ENCODE peak calls at places on chromosomes 16 and 17, in nine cellular contexts. One of them, this sample, is unnamed. For H3K36me3, the result is how much of the 10 kb centered on the place peaks cover.

GRCh38 chr16:12141073-12141472 is 164.5 kb downstream of the SNX29 start:
- DNase-seq in kidney epithelial cell: no peak
- DNase-seq in gastrocnemius medialis: no peak
- DNase-seq in GM06990: no peak
- DNase-seq in mesendoderm: no peak
- DNase-seq in pancreas: no peak
- DNase-seq in GM23248: peak
- DNase-seq in upper lobe of right lung: no peak
- DNase-seq in PC-9: no peak
- DNase-seq in this sample: no peak

GRCh38 chr17:49343273-49343672 is 18.8 kb downstream of the ZNF652 start:
- DNase-seq in upper lobe of right lung: no peak
- DNase-seq in kidney epithelial cell: no peak
- DNase-seq in gastrocnemius medialis: no peak
- DNase-seq in PC-9: no peak
- DNase-seq in pancreas: no peak
- DNase-seq in mesendoderm: no peak
- DNase-seq in GM23248: peak
- DNase-seq in GM06990: no peak
- DNase-seq in this sample: no peak

GRCh38 chr16:85552980-85553435 is 60.1 kb upstream of the GSE1 start:
- DNase-seq in gastrocnemius medialis: no peak
- DNase-seq in PC-9: no peak
- DNase-seq in kidney epithelial cell: no peak
- DNase-seq in pancreas: no peak
- DNase-seq in GM23248: no peak
- DNase-seq in upper lobe of right lung: peak
- DNase-seq in mesendoderm: no peak
- DNase-seq in GM06990: no peak
- DNase-seq in this sample: no peak

GRCh38 chr16:50490828-50491227 is 57.4 kb upstream of the NKD1 start:
- DNase-seq in pancreas: no peak
- DNase-seq in GM06990: no peak
- DNase-seq in PC-9: no peak
- DNase-seq in mesendoderm: no peak
- DNase-seq in gastrocnemius medialis: no peak
- DNase-seq in upper lobe of right lung: no peak
- DNase-seq in kidney epithelial cell: no peak
- DNase-seq in GM23248: no peak
- DNase-seq in this sample: no peak

GRCh38 chr17:6305613-6306360 is 129.1 kb downstream of the AIPL1 start:
- DNase-seq in upper lobe of right lung: no peak
- DNase-seq in gastrocnemius medialis: no peak
- DNase-seq in mesendoderm: no peak
- DNase-seq in GM23248: no peak
- DNase-seq in pancreas: no peak
- DNase-seq in kidney epithelial cell: no peak
- DNase-seq in GM06990: no peak
- DNase-seq in PC-9: no peak
- DNase-seq in this sample: no peak

GRCh38 chr17:45294506-45294905 is 22.3 kb downstream of the MAP3K14 start:
- DNase-seq in PC-9: peak
- DNase-seq in GM23248: peak
- DNase-seq in upper lobe of right lung: no peak
- DNase-seq in pancreas: peak
- DNase-seq in gastrocnemius medialis: peak
- DNase-seq in GM06990: no peak
- DNase-seq in kidney epithelial cell: no peak
- DNase-seq in mesendoderm: no peak
- DNase-seq in this sample: no peak

GRCh38 chr17:79473111-79473835 is 137.6 kb downstream of the RBFOX3 start:
- DNase-seq in mesendoderm: no peak
- DNase-seq in kidney epithelial cell: no peak
- DNase-seq in GM23248: no peak
- DNase-seq in gastrocnemius medialis: no peak
- DNase-seq in pancreas: no peak
- DNase-seq in GM06990: no peak
- DNase-seq in PC-9: no peak
- DNase-seq in upper lobe of right lung: no peak
- DNase-seq in this sample: no peak

GRCh38 chr16:48110982-48111381 is 44.8 kb downstream of the ABCC12 start:
- DNase-seq in upper lobe of right lung: no peak
- DNase-seq in gastrocnemius medialis: no peak
- DNase-seq in GM06990: no peak
- DNase-seq in GM23248: no peak
- DNase-seq in pancreas: no peak
- DNase-seq in mesendoderm: no peak
- DNase-seq in PC-9: no peak
- DNase-seq in kidney epithelial cell: no peak
- DNase-seq in this sample: no peak

GRCh38 chr17:27523712-27524111 is 67.5 kb downstream of the KSR1 start:
- DNase-seq in pancreas: no peak
- DNase-seq in mesendoderm: no peak
- DNase-seq in gastrocnemius medialis: no peak
- DNase-seq in kidney epithelial cell: no peak
- DNase-seq in GM06990: no peak
- DNase-seq in GM23248: no peak
- DNase-seq in PC-9: peak
- DNase-seq in upper lobe of right lung: no peak
- DNase-seq in this sample: no peak

GRCh38 chr17:34709108-34709779 is 129.9 kb downstream of the TMEM132E start:
- DNase-seq in gastrocnemius medialis: no peak
- DNase-seq in upper lobe of right lung: no peak
- DNase-seq in pancreas: no peak
- DNase-seq in mesendoderm: no peak
- DNase-seq in GM06990: no peak
- DNase-seq in kidney epithelial cell: no peak
- DNase-seq in GM23248: peak
- DNase-seq in PC-9: peak
- DNase-seq in this sample: no peak

GRCh38 chr16:23673971-23674614 is 4.6 kb upstream of the PLK1 start:
- DNase-seq in GM23248: no peak
- DNase-seq in GM06990: no peak
- DNase-seq in mesendoderm: no peak
- DNase-seq in kidney epithelial cell: no peak
- DNase-seq in PC-9: no peak
- DNase-seq in gastrocnemius medialis: no peak
- DNase-seq in upper lobe of right lung: no peak
- DNase-seq in pancreas: no peak
- DNase-seq in this sample: no peak

DNA sequence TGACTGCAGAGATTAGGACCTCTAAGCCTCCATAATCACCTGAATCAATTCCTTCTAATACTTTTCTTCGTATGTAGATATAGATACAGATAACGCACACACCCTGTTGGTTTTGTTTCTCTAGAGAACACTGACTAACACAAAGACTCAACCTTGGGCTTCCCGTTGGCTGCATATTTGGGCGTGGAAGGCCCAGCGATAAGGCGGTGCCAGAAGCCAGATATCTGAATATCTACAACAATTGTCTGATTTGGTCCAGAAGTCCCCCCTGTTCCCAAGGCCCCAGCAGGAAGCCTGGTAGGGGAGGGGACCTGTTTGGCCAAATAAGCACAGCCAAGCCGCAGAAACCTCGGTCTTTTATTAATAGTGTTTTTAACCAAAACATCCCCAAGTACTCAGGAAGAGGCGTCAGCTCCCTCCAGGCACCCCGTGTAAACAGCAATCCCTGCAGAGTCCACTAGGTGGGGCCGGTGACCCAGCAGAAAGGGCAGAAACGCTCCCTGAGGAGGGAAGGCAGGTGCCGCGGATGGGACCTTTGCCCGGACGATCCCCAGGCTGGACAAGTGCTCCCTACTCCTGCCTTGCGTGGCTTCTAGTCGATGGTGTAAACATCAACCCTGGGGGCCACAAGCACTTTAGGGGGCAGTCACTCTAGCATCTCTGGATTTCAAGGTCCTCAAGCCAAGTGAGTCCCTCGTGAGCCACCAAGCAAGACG is 56.9 kb downstream of the ABR start:
- DNase-seq in upper lobe of right lung: peak
- DNase-seq in kidney epithelial cell: no peak
- DNase-seq in gastrocnemius medialis: peak
- DNase-seq in PC-9: peak
- DNase-seq in mesendoderm: peak
- DNase-seq in GM06990: peak
- DNase-seq in GM23248: peak
- DNase-seq in pancreas: peak
- DNase-seq in this sample: peak
- H3K4me3 ChIP-seq in upper lobe of right lung: no peak
- H3K4me3 ChIP-seq in kidney epithelial cell: no peak
- H3K4me3 ChIP-seq in gastrocnemius medialis: no peak
- H3K4me3 ChIP-seq in PC-9: no peak
- H3K4me3 ChIP-seq in mesendoderm: no peak
- H3K4me3 ChIP-seq in GM06990: no peak
- H3K4me3 ChIP-seq in GM23248: no peak
- H3K4me3 ChIP-seq in pancreas: no peak
- H3K4me3 ChIP-seq in this sample: no peak

GRCh38 chr17:82816358-82816757 is 23.5 kb downstream of the ZNF750 start:
- DNase-seq in kidney epithelial cell: no peak
- DNase-seq in mesendoderm: no peak
- DNase-seq in upper lobe of right lung: no peak
- DNase-seq in GM23248: no peak
- DNase-seq in pancreas: no peak
- DNase-seq in GM06990: no peak
- DNase-seq in gastrocnemius medialis: no peak
- DNase-seq in PC-9: no peak
- DNase-seq in this sample: no peak

GRCh38 chr17:82814834-82815233 is 25.0 kb downstream of the ZNF750 start:
- DNase-seq in gastrocnemius medialis: no peak
- DNase-seq in GM23248: no peak
- DNase-seq in pancreas: no peak
- DNase-seq in GM06990: no peak
- DNase-seq in kidney epithelial cell: no peak
- DNase-seq in upper lobe of right lung: no peak
- DNase-seq in PC-9: no peak
- DNase-seq in mesendoderm: no peak
- DNase-seq in this sample: peak

GRCh38 chr17:82813299-82814051 is 26.3 kb downstream of the ZNF750 start:
- DNase-seq in upper lobe of right lung: no peak
- DNase-seq in kidney epithelial cell: no peak
- DNase-seq in pancreas: no peak
- DNase-seq in GM06990: no peak
- DNase-seq in mesendoderm: no peak
- DNase-seq in gastrocnemius medialis: no peak
- DNase-seq in GM23248: no peak
- DNase-seq in PC-9: no peak
- DNase-seq in this sample: peak

GRCh38 chr17:82815790-82816305 is 24.0 kb downstream of the ZNF750 start:
- DNase-seq in gastrocnemius medialis: no peak
- DNase-seq in kidney epithelial cell: no peak
- DNase-seq in PC-9: no peak
- DNase-seq in mesendoderm: no peak
- DNase-seq in GM23248: no peak
- DNase-seq in upper lobe of right lung: no peak
- DNase-seq in pancreas: no peak
- DNase-seq in GM06990: no peak
- DNase-seq in this sample: no peak

DNA sequence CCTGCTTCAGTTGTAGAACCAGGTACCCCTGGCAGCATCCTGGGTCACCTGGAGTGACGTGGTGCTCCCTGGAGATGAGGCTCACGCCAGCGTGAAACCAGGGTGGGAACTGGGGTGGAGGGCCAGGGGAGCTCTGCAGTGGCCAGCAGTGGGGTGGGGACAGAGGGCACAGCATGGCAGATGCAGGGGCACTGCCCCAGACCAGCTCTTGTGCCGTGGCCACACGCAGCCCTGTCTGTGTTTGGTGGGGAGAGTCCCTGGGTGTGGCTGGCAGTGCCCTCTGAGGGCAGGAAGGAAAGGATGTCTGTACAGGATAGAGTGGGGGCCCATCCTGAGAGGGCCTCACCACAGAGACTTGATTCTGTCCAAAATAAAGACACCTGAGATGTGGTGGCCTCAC is 24.5 kb downstream of the ZNF750 start:
- DNase-seq in kidney epithelial cell: no peak
- DNase-seq in GM23248: no peak
- DNase-seq in pancreas: no peak
- DNase-seq in upper lobe of right lung: no peak
- DNase-seq in PC-9: no peak
- DNase-seq in gastrocnemius medialis: no peak
- DNase-seq in mesendoderm: no peak
- DNase-seq in GM06990: no peak
- DNase-seq in this sample: no peak
- H3K36me3 ChIP-seq in kidney epithelial cell: under half
- H3K36me3 ChIP-seq in GM23248: under half
- H3K36me3 ChIP-seq in pancreas: under half
- H3K36me3 ChIP-seq in upper lobe of right lung: under half
- H3K36me3 ChIP-seq in PC-9: under half
- H3K36me3 ChIP-seq in gastrocnemius medialis: under half
- H3K36me3 ChIP-seq in mesendoderm: under half
- H3K36me3 ChIP-seq in GM06990: under half
- H3K36me3 ChIP-seq in this sample: under half

DNA sequence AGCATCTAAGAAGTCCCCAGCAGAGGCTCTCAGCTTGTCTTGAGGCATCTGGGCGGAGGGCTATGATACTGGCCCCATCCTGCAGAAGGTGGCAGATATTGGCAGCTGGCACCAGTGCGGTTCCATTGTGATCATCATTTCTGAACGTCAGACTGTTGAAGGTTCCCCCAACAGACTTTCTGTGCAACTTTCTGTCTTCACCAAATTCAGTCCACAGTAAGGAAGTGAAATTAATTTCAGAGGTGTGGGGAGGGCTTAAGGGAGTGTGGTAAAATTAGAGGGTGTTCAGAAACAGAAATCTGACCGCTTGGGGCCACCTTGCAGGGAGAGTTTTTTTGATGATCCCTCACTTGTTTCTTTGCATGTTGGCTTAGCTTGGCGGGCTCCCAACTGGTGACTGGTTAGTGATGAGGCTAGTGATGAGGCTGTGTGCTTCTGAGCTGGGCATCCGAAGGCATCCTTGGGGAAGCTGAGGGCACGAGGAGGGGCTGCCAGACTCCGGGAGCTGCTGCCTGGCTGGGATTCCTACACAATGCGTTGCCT is at the start of gene CIITA:
- DNase-seq in kidney epithelial cell: no peak
- DNase-seq in gastrocnemius medialis: peak
- DNase-seq in PC-9: peak
- DNase-seq in GM23248: peak
- DNase-seq in pancreas: peak
- DNase-seq in upper lobe of right lung: peak
- DNase-seq in mesendoderm: no peak
- DNase-seq in GM06990: peak
- DNase-seq in this sample: peak
- H3K4me3 ChIP-seq in kidney epithelial cell: no peak
- H3K4me3 ChIP-seq in gastrocnemius medialis: peak
- H3K4me3 ChIP-seq in PC-9: no peak
- H3K4me3 ChIP-seq in GM23248: no peak
- H3K4me3 ChIP-seq in pancreas: no peak
- H3K4me3 ChIP-seq in upper lobe of right lung: peak
- H3K4me3 ChIP-seq in mesendoderm: no peak
- H3K4me3 ChIP-seq in GM06990: peak
- H3K4me3 ChIP-seq in this sample: no peak

DNA sequence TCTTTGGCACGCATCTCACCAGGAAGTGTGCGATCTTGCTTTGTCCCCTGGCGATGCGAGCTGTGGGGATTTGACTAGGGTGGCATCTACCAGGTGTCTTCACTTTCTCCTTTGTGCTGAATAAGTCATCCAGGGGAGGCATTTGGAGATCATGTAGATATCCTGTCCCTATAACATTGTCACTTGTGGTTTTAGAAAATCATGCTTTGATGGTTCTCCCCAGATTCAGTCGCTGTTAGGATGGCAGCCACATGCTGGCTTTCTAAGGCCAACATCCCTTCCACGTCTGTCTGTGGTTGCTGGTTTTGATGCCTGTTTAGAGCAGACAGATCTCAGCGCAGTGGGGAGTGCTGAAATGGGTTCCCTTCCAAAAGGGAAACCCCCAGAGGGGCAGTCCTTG is 2.5 kb downstream of the ADAD2 start:
- DNase-seq in upper lobe of right lung: no peak
- DNase-seq in gastrocnemius medialis: no peak
- DNase-seq in GM23248: no peak
- DNase-seq in PC-9: no peak
- DNase-seq in pancreas: no peak
- DNase-seq in GM06990: no peak
- DNase-seq in mesendoderm: no peak
- DNase-seq in kidney epithelial cell: no peak
- DNase-seq in this sample: no peak
- H3K36me3 ChIP-seq in upper lobe of right lung: under half
- H3K36me3 ChIP-seq in gastrocnemius medialis: under half
- H3K36me3 ChIP-seq in GM23248: under half
- H3K36me3 ChIP-seq in PC-9: under half
- H3K36me3 ChIP-seq in pancreas: under half
- H3K36me3 ChIP-seq in GM06990: under half
- H3K36me3 ChIP-seq in mesendoderm: under half
- H3K36me3 ChIP-seq in kidney epithelial cell: under half
- H3K36me3 ChIP-seq in this sample: under half

This sample was measured in H7.